ENCODE peak calls at places on chromosome 12, in four cellular contexts. O, V, D and W are unnamed samples.

GRCh38 chr12:121205491-121205890 is 4.4 kb upstream of the P2RX4 start:
- DNase-seq in O (no peak), V (no peak), D (no peak), W (no peak)

GRCh38 chr12:43338848-43339526 is 213.0 kb downstream of the ADAMTS20 start:
- DNase-seq in O (peak), V (peak), D (peak), W (peak)

GRCh38 chr12:91361864-91362263 is 179.2 kb upstream of the DCN start:
- DNase-seq in O (peak), V (no peak), D (no peak), W (no peak)

GRCh38 chr12:15276088-15276698 is 46.1 kb upstream of the PTPRO start:
- DNase-seq in O (peak), V (peak), D (no peak), W (no peak)

GRCh38 chr12:96901175-96901574 is 5.9 kb upstream of the NEDD1 start:
- DNase-seq in O (no peak), V (no peak), D (no peak), W (no peak)

GRCh38 chr12:110168732-110169455 is 44.7 kb downstream of the IFT81 start:
- DNase-seq in O (no peak), V (no peak), D (no peak), W (no peak)

GRCh38 chr12:104999347-104999685 is 13.2 kb downstream of the NOPCHAP1 start:
- DNase-seq in O (no peak), V (no peak), D (no peak), W (no peak)

GRCh38 chr12:52513736-52514135 is 6.5 kb downstream of the KRT5 start:
- DNase-seq in O (no peak), V (no peak), D (no peak), W (no peak)

GRCh38 chr12:8057291-8057690 is 8.9 kb downstream of the C3AR1 start:
- DNase-seq in O (no peak), V (no peak), D (no peak), W (no peak)

GRCh38 chr12:65171870-65172269 is 2.5 kb downstream of the LEMD3 start:
- DNase-seq in O (no peak), V (no peak), D (no peak), W (no peak)

GRCh38 chr12:120043421-120043820 is 54.4 kb downstream of the BICDL1 start:
- DNase-seq in O (no peak), V (no peak), D (no peak), W (no peak)

GRCh38 chr12:120037851-120038250 is 48.8 kb downstream of the BICDL1 start:
- DNase-seq in O (no peak), V (no peak), D (no peak), W (no peak)

GRCh38 chr12:120047072-120047471 is 58.0 kb downstream of the BICDL1 start:
- DNase-seq in O (peak), V (no peak), D (no peak), W (no peak)

GRCh38 chr12:120039711-120040110 is 50.7 kb downstream of the BICDL1 start:
- DNase-seq in O (no peak), V (no peak), D (no peak), W (no peak)

DNA sequence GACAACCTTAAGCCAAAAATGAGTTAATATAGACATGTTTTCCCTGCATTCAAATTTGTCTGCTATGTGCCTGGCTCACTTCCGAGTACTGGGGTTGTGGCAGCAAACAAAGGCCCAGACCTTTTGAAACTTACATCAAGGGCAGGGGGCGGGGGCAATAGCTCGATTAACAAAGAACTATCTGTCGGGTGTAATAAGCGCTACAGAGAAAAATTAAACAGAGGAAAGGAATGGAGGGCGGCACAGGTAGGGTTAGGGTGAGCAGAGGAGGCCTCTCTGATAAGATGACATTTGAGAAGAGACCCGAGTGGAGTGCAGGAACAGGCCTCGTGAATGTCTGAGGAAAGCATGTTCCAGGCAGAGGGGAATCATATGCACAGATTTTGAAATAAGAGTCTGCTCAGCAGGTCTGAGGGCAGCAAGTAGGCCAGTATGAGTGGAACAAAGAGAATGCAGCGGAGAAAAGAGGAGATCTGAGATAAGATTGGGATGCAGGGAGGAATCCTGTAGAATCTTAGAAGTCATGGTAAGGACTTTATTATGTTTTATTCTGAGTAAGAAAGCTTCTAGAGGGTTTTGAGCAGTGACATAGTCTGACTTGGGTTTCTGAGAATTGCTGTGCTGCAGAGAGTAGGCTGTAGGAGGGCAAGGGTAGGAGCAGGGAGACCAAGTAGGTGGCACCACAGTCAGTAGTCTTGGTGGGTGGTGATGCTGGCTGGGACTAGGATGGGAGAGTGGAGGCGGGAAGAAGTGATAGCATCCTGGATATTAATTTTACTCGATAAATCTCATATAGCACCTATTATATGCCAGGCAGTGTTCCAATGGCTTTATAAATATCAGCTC is 52.6 kb downstream of the BICDL1 start:
- DNase-seq in O (peak), V (no peak), D (no peak), W (no peak)
- TF ChIP-seq TCF12 in O (no peak), V (no peak), D (no peak), W (no peak)

GRCh38 chr12:56230449-56231183 is 765 bp downstream of the SLC39A5 start:
- DNase-seq in O (peak), V (no peak), D (no peak), W (no peak)
- TF ChIP-seq MAX in O (peak), V (no peak), D (no peak), W (no peak)

GRCh38 chr12:53751336-53752191 is at the start of gene CISTR:
- DNase-seq in O (no peak), V (peak), D (no peak), W (no peak)
- TF ChIP-seq TCF12 in O (no peak), V (no peak), D (no peak), W (no peak)

DNA sequence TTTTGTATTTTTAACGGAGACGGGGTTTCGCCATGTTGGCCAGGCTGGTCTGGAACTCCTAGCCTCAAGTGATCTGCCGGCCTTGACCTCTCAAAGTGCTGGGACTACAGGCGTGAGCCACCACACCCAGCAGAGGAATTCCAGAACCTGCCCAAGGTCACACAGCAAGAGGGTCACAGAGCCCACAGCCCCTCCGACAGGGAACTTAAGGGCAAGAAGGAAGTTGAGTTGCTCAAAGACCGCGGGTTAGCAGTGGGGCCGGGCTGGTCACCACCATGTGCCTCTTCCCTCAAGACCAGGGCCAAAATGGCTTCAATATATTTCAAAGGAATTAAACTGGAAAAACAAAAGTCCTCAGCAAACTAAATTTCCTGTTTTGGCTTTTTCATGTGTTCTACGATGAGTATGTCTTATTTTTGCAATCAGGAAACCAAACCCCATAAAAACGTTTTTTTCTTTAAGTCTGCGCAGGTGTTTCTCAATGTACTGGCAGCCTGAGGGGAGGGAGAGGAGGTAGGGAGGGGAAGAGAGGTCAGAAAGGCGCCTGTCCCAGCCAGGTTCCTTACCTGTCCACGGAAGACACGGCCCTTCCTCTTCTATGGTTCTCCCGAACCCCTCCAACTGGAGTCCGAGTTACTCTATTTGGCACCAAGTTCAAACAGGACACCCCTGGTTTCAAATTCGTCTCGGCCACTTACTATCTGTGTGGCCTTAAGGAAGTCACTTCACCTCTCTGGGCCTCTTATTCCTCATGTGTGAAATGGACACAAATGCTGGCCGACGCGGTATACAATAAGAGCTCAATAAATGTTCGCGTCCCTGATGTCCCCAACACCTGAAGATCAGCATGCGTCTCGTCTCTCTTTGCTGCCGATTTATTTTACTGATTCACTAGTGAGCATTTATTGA is 778 bp downstream of the SLC8B1 start:
- DNase-seq in O (no peak), V (no peak), D (no peak), W (no peak)
- TF ChIP-seq MAX in O (no peak), V (no peak), D (no peak), W (no peak)